ENCODE peak calls at places on chromosomes 1 and 21, in nine cellular contexts. I, E, H, R, G, Z, D, P and O are unnamed samples.

GRCh38 chr1:100404816-100405215 is 52.5 kb downstream of the CDC14A start:
- DNase-seq in I (peak), R (no peak), H (no peak), D (no peak), E (no peak), P (peak), Z (peak), G (peak), O (no peak)

GRCh38 chr21:44766014-44766817 is 35.4 kb downstream of the UBE2G2 start:
- DNase-seq in P (no peak), H (no peak), G (peak), E (no peak), R (no peak), D (no peak), Z (no peak), I (no peak), O (no peak)

GRCh38 chr1:15224903-15225485 is 22.0 kb upstream of the FHAD1 start:
- DNase-seq in E (no peak), P (no peak), I (no peak), G (no peak), D (no peak), H (no peak), Z (no peak), R (no peak), O (no peak)

GRCh38 chr1:19845166-19845954 is 30.3 kb upstream of the RNF186 start:
- DNase-seq in E (no peak), P (no peak), D (no peak), G (no peak), H (no peak), Z (peak), I (no peak), R (no peak), O (no peak)

GRCh38 chr1:4267381-4268261 is 367.5 kb upstream of the C1orf174 start:
- DNase-seq in R (no peak), P (no peak), Z (no peak), I (no peak), D (no peak), E (no peak), G (no peak), H (no peak), O (no peak)

GRCh38 chr1:229076217-229076616 is 194.7 kb upstream of the RAB4A start:
- DNase-seq in D (no peak), R (no peak), E (no peak), Z (no peak), H (no peak), P (no peak), G (no peak), I (no peak), O (no peak)

GRCh38 chr1:43307458-43308158 is 6.8 kb downstream of the TIE1 start:
- DNase-seq in I (no peak), Z (no peak), G (no peak), R (no peak), P (no peak), D (no peak), H (no peak), E (no peak), O (no peak)

GRCh38 chr1:24266398-24266941 is 52.7 kb upstream of the GRHL3 start:
- DNase-seq in D (no peak), E (no peak), R (no peak), H (no peak), P (peak), Z (peak), G (peak), I (peak), O (no peak)

GRCh38 chr1:29682171-29682917 is 446.0 kb downstream of the PTPRU start:
- DNase-seq in I (no peak), G (no peak), E (no peak), P (no peak), Z (no peak), D (no peak), R (no peak), H (no peak), O (no peak)

GRCh38 chr1:160169553-160170399 is 18.4 kb downstream of the ATP1A4 start:
- DNase-seq in E (no peak), I (no peak), P (no peak), D (no peak), R (no peak), H (no peak), Z (no peak), G (no peak), O (no peak)

GRCh38 chr1:204348197-204348596 is 11.5 kb downstream of the PLEKHA6 start:
- DNase-seq in D (no peak), P (no peak), R (no peak), E (no peak), I (no peak), H (no peak), G (no peak), Z (no peak), O (peak)

GRCh38 chr1:64891440-64891815 is 74.9 kb downstream of the JAK1 start:
- DNase-seq in I (no peak), E (no peak), H (no peak), Z (no peak), P (peak), G (no peak), R (no peak), D (no peak), O (no peak)

GRCh38 chr1:167641786-167642500 is 11.9 kb downstream of the RCSD1 start:
- DNase-seq in R (no peak), P (no peak), I (no peak), D (no peak), E (no peak), H (no peak), G (no peak), Z (no peak), O (no peak)

GRCh38 chr1:227999056-227999930 is 7.5 kb upstream of the WNT3A start:
- DNase-seq in D (peak), P (peak), R (peak), G (peak), E (peak), Z (peak), H (peak), I (peak), O (peak)

GRCh38 chr1:59445040-59445439 is 148.1 kb downstream of the FGGY start:
- DNase-seq in I (peak), D (no peak), H (no peak), E (no peak), P (peak), R (no peak), G (peak), Z (peak), O (peak)

GRCh38 chr1:228994691-228995090 is 259.4 kb downstream of the RHOU start:
- DNase-seq in G (peak), H (no peak), I (no peak), E (no peak), D (no peak), P (no peak), R (no peak), Z (no peak), O (no peak)

GRCh38 chr21:42836767-42837301 is 42.5 kb downstream of the WDR4 start:
- DNase-seq in D (no peak), R (peak), I (no peak), P (no peak), G (no peak), E (no peak), Z (no peak), H (peak), O (no peak)

GRCh38 chr1:158248122-158248521 is 6.1 kb upstream of the CD1A start:
- DNase-seq in Z (no peak), R (no peak), I (no peak), P (no peak), H (no peak), E (no peak), G (no peak), D (peak), O (peak)

GRCh38 chr21:16519012-16519411 is 789.2 kb downstream of the USP25 start:
- DNase-seq in D (no peak), I (peak), E (no peak), G (no peak), R (no peak), Z (no peak), H (no peak), P (peak), O (no peak)

GRCh38 chr21:26843912-26844257 is 1.3 kb downstream of the ADAMTS1 start:
- DNase-seq in I (peak), R (peak), Z (peak), G (peak), P (peak), E (no peak), D (no peak), H (no peak), O (no peak)

GRCh38 chr1:230641346-230641745 is 935 bp upstream of the COG2 start:
- DNase-seq in H (no peak), E (no peak), G (peak), I (peak), Z (no peak), R (no peak), P (peak), D (no peak), O (no peak)

GRCh38 chr1:16279186-16279585 is 42.2 kb upstream of the CPLANE2 start:
- DNase-seq in E (no peak), D (no peak), I (no peak), R (no peak), G (no peak), P (no peak), H (no peak), Z (no peak), O (no peak)

GRCh38 chr21:30684506-30684905 is 34.1 kb downstream of the KRTAP21-3 start:
- DNase-seq in D (no peak), R (no peak), H (no peak), E (no peak), I (no peak), P (no peak), Z (no peak), G (no peak), O (no peak)

GRCh38 chr1:242132446-242132845 is 133.5 kb upstream of the MAP1LC3C start:
- DNase-seq in H (no peak), R (no peak), P (no peak), D (no peak), G (no peak), I (no peak), Z (no peak), E (no peak), O (no peak)

GRCh38 chr1:182634306-182635072 is 30.3 kb upstream of the RGS16 start:
- DNase-seq in G (no peak), R (no peak), I (no peak), P (no peak), Z (no peak), H (no peak), E (no peak), D (no peak), O (no peak)

GRCh38 chr1:178172939-178173338 is 79.0 kb downstream of the RASAL2 start:
- DNase-seq in Z (peak), G (peak), E (no peak), I (peak), R (no peak), P (peak), D (no peak), H (no peak), O (no peak)

GRCh38 chr1:1614204-1614953 is 921 bp upstream of the MIB2 start:
- DNase-seq in G (peak), Z (peak), D (peak), I (peak), E (peak), P (peak), R (no peak), H (no peak), O (peak)

GRCh38 chr1:53206735-53207379 is 10.2 kb downstream of the CPT2 start:
- DNase-seq in E (no peak), I (no peak), R (no peak), G (no peak), Z (no peak), P (no peak), D (no peak), H (no peak), O (no peak)

GRCh38 chr1:96964761-96965160 is 243.2 kb downstream of the PTBP2 start:
- DNase-seq in D (no peak), G (no peak), E (no peak), P (no peak), I (no peak), Z (no peak), R (no peak), H (no peak), O (no peak)

GRCh38 chr1:179296831-179297377 is 3.3 kb downstream of the SOAT1 start:
- DNase-seq in G (no peak), D (no peak), E (no peak), P (no peak), R (no peak), H (no peak), I (no peak), Z (no peak), O (no peak)

GRCh38 chr21:42579456-42580075 is 65.9 kb downstream of the SLC37A1 start:
- DNase-seq in H (no peak), Z (no peak), P (no peak), D (no peak), R (no peak), E (no peak), I (no peak), G (no peak), O (peak)

GRCh38 chr1:85612704-85613361 is 32.3 kb downstream of the CCN1 start:
- DNase-seq in Z (peak), H (no peak), E (no peak), I (peak), D (no peak), G (peak), P (peak), R (no peak), O (no peak)